ENCODE peak calls at places on chromosomes 4 and X, in four cellular contexts. Y is endothelial cell, S is activated gamma-delta T cell treated with Interleukin-2 at 50 U/mL for 16 hours, G is ELF-1. N is an unnamed sample.

GRCh38 chr4:87679449-87680169 is 29.5 kb downstream of the DMP1 start:
- DNase-seq in G (peak; percentile 33), S (peak; percentile 24), Y (peak; percentile 63), N (peak; percentile 14)

GRCh38 chr4:80007745-80008149 is 65.3 kb downstream of the ANTXR2 start:
- DNase-seq in G (no peak), Y (no peak), S (no peak), N (no peak)

GRCh38 chr4:38856524-38857337 is at the start of gene TLR6:
- DNase-seq in G (peak; percentile 70), Y (peak; percentile 51), S (peak; percentile 74), N (peak; percentile 63)

GRCh38 chr4:183989931-183990330 is 84.8 kb downstream of the STOX2 start:
- DNase-seq in Y (no peak), S (no peak), G (no peak), N (no peak)

GRCh38 chr4:76607266-76607799 is 172.3 kb downstream of the SHROOM3 start:
- DNase-seq in S (no peak), G (peak; percentile 23), Y (no peak), N (no peak)

GRCh38 chr4:143486314-143486713 is 27.2 kb upstream of the SMARCA5 start:
- DNase-seq in S (no peak), G (no peak), Y (no peak), N (no peak)

GRCh38 chrX:130118941-130119640 is 8.8 kb upstream of the ELF4 start:
- DNase-seq in S (no peak), Y (no peak), G (peak; percentile 68), N (no peak)

GRCh38 chr4:169030575-169030982 is 20.5 kb upstream of the CBR4 start:
- DNase-seq in G (no peak), S (no peak), Y (no peak), N (no peak)

GRCh38 chrX:46444011-46444410 is 101.2 kb downstream of the ZNF674 start:
- DNase-seq in Y (no peak), S (no peak), G (peak; percentile 78), N (no peak)

GRCh38 chr4:26874110-26874509 is 13.5 kb downstream of the STIM2 start:
- DNase-seq in S (no peak), Y (no peak), G (no peak), N (no peak)

GRCh38 chrX:97850911-97851310 is 967.2 kb downstream of the RPA4 start:
- DNase-seq in G (no peak), Y (no peak), S (no peak), N (no peak)

GRCh38 chr4:105619193-105619931 is 66.9 kb downstream of the ARHGEF38 start:
- DNase-seq in Y (no peak), G (no peak), S (no peak), N (no peak)

GRCh38 chr4:158253350-158253980 is 43.2 kb downstream of the TMEM144 start:
- DNase-seq in S (peak; percentile 15), Y (peak; percentile 66), G (peak; percentile 17), N (peak; percentile 12)